ENCODE peak calls at places on chromosome 2, in five cellular contexts. One of them, this sample, is unnamed.

GRCh38 chr2:216545359-216545758 is 46.7 kb downstream of the RPL37A start:
- DNase-seq in progenitor cell of endocrine pancreas: no peak
- DNase-seq in stimulated activated CD8-positive, alpha-beta memory T cell treated with anti-CD3 and anti-CD28 coated beads, Interleukin-4, amount 100 ng/mL, for 1 hour: no peak
- DNase-seq in AG08396: no peak
- DNase-seq in NAMALWA: no peak
- DNase-seq in this sample: no peak

GRCh38 chr2:18077724-18078123 is 199.3 kb downstream of the KCNS3 start:
- DNase-seq in progenitor cell of endocrine pancreas: no peak
- DNase-seq in stimulated activated CD8-positive, alpha-beta memory T cell treated with anti-CD3 and anti-CD28 coated beads, Interleukin-4, amount 100 ng/mL, for 1 hour: no peak
- DNase-seq in AG08396: no peak
- DNase-seq in NAMALWA: no peak
- DNase-seq in this sample: no peak

GRCh38 chr2:188187726-188188125 is 103.9 kb upstream of the GULP1 start:
- DNase-seq in progenitor cell of endocrine pancreas: no peak
- DNase-seq in stimulated activated CD8-positive, alpha-beta memory T cell treated with anti-CD3 and anti-CD28 coated beads, Interleukin-4, amount 100 ng/mL, for 1 hour: no peak
- DNase-seq in AG08396: no peak
- DNase-seq in NAMALWA: no peak
- DNase-seq in this sample: no peak

GRCh38 chr2:25714740-25715139 is 41.4 kb upstream of the DTNB start:
- DNase-seq in progenitor cell of endocrine pancreas: no peak
- DNase-seq in stimulated activated CD8-positive, alpha-beta memory T cell treated with anti-CD3 and anti-CD28 coated beads, Interleukin-4, amount 100 ng/mL, for 1 hour: no peak
- DNase-seq in AG08396: no peak
- DNase-seq in NAMALWA: no peak
- DNase-seq in this sample: no peak

GRCh38 chr2:42067521-42067920 is 19.7 kb downstream of the PKDCC start:
- DNase-seq in progenitor cell of endocrine pancreas: no peak
- DNase-seq in stimulated activated CD8-positive, alpha-beta memory T cell treated with anti-CD3 and anti-CD28 coated beads, Interleukin-4, amount 100 ng/mL, for 1 hour: no peak
- DNase-seq in AG08396: no peak
- DNase-seq in NAMALWA: no peak
- DNase-seq in this sample: no peak

GRCh38 chr2:239288951-239289481 is 111.8 kb downstream of the HDAC4 start:
- DNase-seq in progenitor cell of endocrine pancreas: no peak
- DNase-seq in stimulated activated CD8-positive, alpha-beta memory T cell treated with anti-CD3 and anti-CD28 coated beads, Interleukin-4, amount 100 ng/mL, for 1 hour: no peak
- DNase-seq in AG08396: no peak
- DNase-seq in NAMALWA: no peak
- DNase-seq in this sample: no peak

GRCh38 chr2:215571693-215572092 is 135.8 kb upstream of the FN1 start:
- DNase-seq in progenitor cell of endocrine pancreas: no peak
- DNase-seq in stimulated activated CD8-positive, alpha-beta memory T cell treated with anti-CD3 and anti-CD28 coated beads, Interleukin-4, amount 100 ng/mL, for 1 hour: no peak
- DNase-seq in AG08396: no peak
- DNase-seq in NAMALWA: no peak
- DNase-seq in this sample: no peak

GRCh38 chr2:45816273-45816672 is 164.8 kb downstream of the PRKCE start:
- DNase-seq in progenitor cell of endocrine pancreas: no peak
- DNase-seq in stimulated activated CD8-positive, alpha-beta memory T cell treated with anti-CD3 and anti-CD28 coated beads, Interleukin-4, amount 100 ng/mL, for 1 hour: no peak
- DNase-seq in AG08396: no peak
- DNase-seq in NAMALWA: no peak
- DNase-seq in this sample: no peak

GRCh38 chr2:94874277-94874997 is 3.2 kb downstream of the TEKT4 start:
- DNase-seq in progenitor cell of endocrine pancreas: peak; percentile 74
- DNase-seq in stimulated activated CD8-positive, alpha-beta memory T cell treated with anti-CD3 and anti-CD28 coated beads, Interleukin-4, amount 100 ng/mL, for 1 hour: no peak
- DNase-seq in AG08396: peak; percentile 84
- DNase-seq in NAMALWA: peak; percentile 72
- DNase-seq in this sample: peak; percentile 62

GRCh38 chr2:16962459-16962858 is 296.8 kb upstream of the CYRIA start:
- DNase-seq in progenitor cell of endocrine pancreas: no peak
- DNase-seq in stimulated activated CD8-positive, alpha-beta memory T cell treated with anti-CD3 and anti-CD28 coated beads, Interleukin-4, amount 100 ng/mL, for 1 hour: no peak
- DNase-seq in AG08396: no peak
- DNase-seq in NAMALWA: no peak
- DNase-seq in this sample: no peak

GRCh38 chr2:120984046-120984445 is 248.4 kb downstream of the GLI2 start:
- DNase-seq in progenitor cell of endocrine pancreas: no peak
- DNase-seq in stimulated activated CD8-positive, alpha-beta memory T cell treated with anti-CD3 and anti-CD28 coated beads, Interleukin-4, amount 100 ng/mL, for 1 hour: no peak
- DNase-seq in AG08396: no peak
- DNase-seq in NAMALWA: peak; percentile 40
- DNase-seq in this sample: no peak

GRCh38 chr2:217497850-217498377 is 504.9 kb downstream of the TNS1 start:
- DNase-seq in progenitor cell of endocrine pancreas: no peak
- DNase-seq in stimulated activated CD8-positive, alpha-beta memory T cell treated with anti-CD3 and anti-CD28 coated beads, Interleukin-4, amount 100 ng/mL, for 1 hour: no peak
- DNase-seq in AG08396: no peak
- DNase-seq in NAMALWA: no peak
- DNase-seq in this sample: no peak

GRCh38 chr2:149161481-149162225 is 123.2 kb downstream of the LYPD6B start:
- DNase-seq in progenitor cell of endocrine pancreas: no peak
- DNase-seq in stimulated activated CD8-positive, alpha-beta memory T cell treated with anti-CD3 and anti-CD28 coated beads, Interleukin-4, amount 100 ng/mL, for 1 hour: no peak
- DNase-seq in AG08396: no peak
- DNase-seq in NAMALWA: peak; percentile 32
- DNase-seq in this sample: peak; percentile 48

GRCh38 chr2:234304945-234305344 is 191.9 kb downstream of the ARL4C start:
- DNase-seq in progenitor cell of endocrine pancreas: no peak
- DNase-seq in stimulated activated CD8-positive, alpha-beta memory T cell treated with anti-CD3 and anti-CD28 coated beads, Interleukin-4, amount 100 ng/mL, for 1 hour: no peak
- DNase-seq in AG08396: no peak
- DNase-seq in NAMALWA: no peak
- DNase-seq in this sample: peak; percentile 45

GRCh38 chr2:65880451-65880850 is 448.1 kb upstream of the SPRED2 start:
- DNase-seq in progenitor cell of endocrine pancreas: no peak
- DNase-seq in stimulated activated CD8-positive, alpha-beta memory T cell treated with anti-CD3 and anti-CD28 coated beads, Interleukin-4, amount 100 ng/mL, for 1 hour: no peak
- DNase-seq in AG08396: no peak
- DNase-seq in NAMALWA: no peak
- DNase-seq in this sample: no peak

GRCh38 chr2:6442252-6442651 is 423.5 kb downstream of the CMPK2 start:
- DNase-seq in progenitor cell of endocrine pancreas: no peak
- DNase-seq in stimulated activated CD8-positive, alpha-beta memory T cell treated with anti-CD3 and anti-CD28 coated beads, Interleukin-4, amount 100 ng/mL, for 1 hour: no peak
- DNase-seq in AG08396: no peak
- DNase-seq in NAMALWA: no peak
- DNase-seq in this sample: no peak

GRCh38 chr2:197248623-197249022 is 62.0 kb downstream of the ANKRD44 start:
- DNase-seq in progenitor cell of endocrine pancreas: no peak
- DNase-seq in stimulated activated CD8-positive, alpha-beta memory T cell treated with anti-CD3 and anti-CD28 coated beads, Interleukin-4, amount 100 ng/mL, for 1 hour: no peak
- DNase-seq in AG08396: no peak
- DNase-seq in NAMALWA: no peak
- DNase-seq in this sample: no peak

GRCh38 chr2:46690825-46691224 is 211.5 kb downstream of the TMEM247 start:
- DNase-seq in progenitor cell of endocrine pancreas: no peak
- DNase-seq in stimulated activated CD8-positive, alpha-beta memory T cell treated with anti-CD3 and anti-CD28 coated beads, Interleukin-4, amount 100 ng/mL, for 1 hour: no peak
- DNase-seq in AG08396: peak; percentile 22
- DNase-seq in NAMALWA: no peak
- DNase-seq in this sample: no peak

GRCh38 chr2:240237609-240238151 is 97.2 kb upstream of the OTOS start:
- DNase-seq in progenitor cell of endocrine pancreas: no peak
- DNase-seq in stimulated activated CD8-positive, alpha-beta memory T cell treated with anti-CD3 and anti-CD28 coated beads, Interleukin-4, amount 100 ng/mL, for 1 hour: no peak
- DNase-seq in AG08396: peak; percentile 55
- DNase-seq in NAMALWA: no peak
- DNase-seq in this sample: no peak

GRCh38 chr2:74548919-74549684 is 4.6 kb downstream of the LOXL3 start:
- DNase-seq in progenitor cell of endocrine pancreas: peak; percentile 55
- DNase-seq in stimulated activated CD8-positive, alpha-beta memory T cell treated with anti-CD3 and anti-CD28 coated beads, Interleukin-4, amount 100 ng/mL, for 1 hour: no peak
- DNase-seq in AG08396: peak; percentile 88
- DNase-seq in NAMALWA: no peak
- DNase-seq in this sample: peak; percentile 88

GRCh38 chr2:232538671-232539070 is 821 bp upstream of the CHRNG start:
- DNase-seq in progenitor cell of endocrine pancreas: no peak
- DNase-seq in stimulated activated CD8-positive, alpha-beta memory T cell treated with anti-CD3 and anti-CD28 coated beads, Interleukin-4, amount 100 ng/mL, for 1 hour: no peak
- DNase-seq in AG08396: no peak
- DNase-seq in NAMALWA: no peak
- DNase-seq in this sample: no peak

GRCh38 chr2:72984172-72984671 is 66.9 kb downstream of the EMX1 start:
- DNase-seq in progenitor cell of endocrine pancreas: no peak
- DNase-seq in stimulated activated CD8-positive, alpha-beta memory T cell treated with anti-CD3 and anti-CD28 coated beads, Interleukin-4, amount 100 ng/mL, for 1 hour: no peak
- DNase-seq in AG08396: no peak
- DNase-seq in NAMALWA: no peak
- DNase-seq in this sample: no peak

GRCh38 chr2:176188969-176189665 is 649 bp downstream of the HOXD1 start:
- DNase-seq in progenitor cell of endocrine pancreas: no peak
- DNase-seq in stimulated activated CD8-positive, alpha-beta memory T cell treated with anti-CD3 and anti-CD28 coated beads, Interleukin-4, amount 100 ng/mL, for 1 hour: no peak
- DNase-seq in AG08396: no peak
- DNase-seq in NAMALWA: no peak
- DNase-seq in this sample: no peak

GRCh38 chr2:77566582-77566981 is 44.4 kb upstream of the LRRTM4 start:
- DNase-seq in progenitor cell of endocrine pancreas: no peak
- DNase-seq in stimulated activated CD8-positive, alpha-beta memory T cell treated with anti-CD3 and anti-CD28 coated beads, Interleukin-4, amount 100 ng/mL, for 1 hour: no peak
- DNase-seq in AG08396: no peak
- DNase-seq in NAMALWA: no peak
- DNase-seq in this sample: no peak

GRCh38 chr2:134203175-134203574 is 50.7 kb upstream of the MGAT5 start:
- DNase-seq in progenitor cell of endocrine pancreas: no peak
- DNase-seq in stimulated activated CD8-positive, alpha-beta memory T cell treated with anti-CD3 and anti-CD28 coated beads, Interleukin-4, amount 100 ng/mL, for 1 hour: no peak
- DNase-seq in AG08396: no peak
- DNase-seq in NAMALWA: no peak
- DNase-seq in this sample: no peak

GRCh38 chr2:165837122-165837521 is 43.1 kb upstream of the GALNT3 start:
- DNase-seq in progenitor cell of endocrine pancreas: no peak
- DNase-seq in stimulated activated CD8-positive, alpha-beta memory T cell treated with anti-CD3 and anti-CD28 coated beads, Interleukin-4, amount 100 ng/mL, for 1 hour: no peak
- DNase-seq in AG08396: no peak
- DNase-seq in NAMALWA: no peak
- DNase-seq in this sample: no peak

GRCh38 chr2:207482630-207483029 is 47.1 kb upstream of the CREB1 start:
- DNase-seq in progenitor cell of endocrine pancreas: no peak
- DNase-seq in stimulated activated CD8-positive, alpha-beta memory T cell treated with anti-CD3 and anti-CD28 coated beads, Interleukin-4, amount 100 ng/mL, for 1 hour: no peak
- DNase-seq in AG08396: no peak
- DNase-seq in NAMALWA: no peak
- DNase-seq in this sample: no peak

GRCh38 chr2:232668805-232669444 is 28.2 kb upstream of the GIGYF2 start:
- DNase-seq in progenitor cell of endocrine pancreas: no peak
- DNase-seq in stimulated activated CD8-positive, alpha-beta memory T cell treated with anti-CD3 and anti-CD28 coated beads, Interleukin-4, amount 100 ng/mL, for 1 hour: no peak
- DNase-seq in AG08396: no peak
- DNase-seq in NAMALWA: no peak
- DNase-seq in this sample: peak; percentile 18

GRCh38 chr2:20576598-20577115 is 74.2 kb downstream of the HS1BP3 start:
- DNase-seq in progenitor cell of endocrine pancreas: no peak
- DNase-seq in stimulated activated CD8-positive, alpha-beta memory T cell treated with anti-CD3 and anti-CD28 coated beads, Interleukin-4, amount 100 ng/mL, for 1 hour: no peak
- DNase-seq in AG08396: no peak
- DNase-seq in NAMALWA: peak; percentile 67
- DNase-seq in this sample: no peak

GRCh38 chr2:160209457-160209856 is 9.4 kb upstream of the ITGB6 start:
- DNase-seq in progenitor cell of endocrine pancreas: no peak
- DNase-seq in stimulated activated CD8-positive, alpha-beta memory T cell treated with anti-CD3 and anti-CD28 coated beads, Interleukin-4, amount 100 ng/mL, for 1 hour: no peak
- DNase-seq in AG08396: peak; percentile 68
- DNase-seq in NAMALWA: peak; percentile 4
- DNase-seq in this sample: no peak

GRCh38 chr2:110853516-110853915 is 121.1 kb downstream of the ACOXL start:
- DNase-seq in progenitor cell of endocrine pancreas: no peak
- DNase-seq in stimulated activated CD8-positive, alpha-beta memory T cell treated with anti-CD3 and anti-CD28 coated beads, Interleukin-4, amount 100 ng/mL, for 1 hour: no peak
- DNase-seq in AG08396: peak; percentile 35
- DNase-seq in NAMALWA: peak; percentile 67
- DNase-seq in this sample: peak; percentile 60

GRCh38 chr2:34069604-34070003 is 470.5 kb upstream of the FAM98A start:
- DNase-seq in progenitor cell of endocrine pancreas: no peak
- DNase-seq in stimulated activated CD8-positive, alpha-beta memory T cell treated with anti-CD3 and anti-CD28 coated beads, Interleukin-4, amount 100 ng/mL, for 1 hour: no peak
- DNase-seq in AG08396: no peak
- DNase-seq in NAMALWA: no peak
- DNase-seq in this sample: no peak

GRCh38 chr2:151965884-151966283 is 133.0 kb downstream of the CACNB4 start:
- DNase-seq in progenitor cell of endocrine pancreas: no peak
- DNase-seq in stimulated activated CD8-positive, alpha-beta memory T cell treated with anti-CD3 and anti-CD28 coated beads, Interleukin-4, amount 100 ng/mL, for 1 hour: no peak
- DNase-seq in AG08396: no peak
- DNase-seq in NAMALWA: no peak
- DNase-seq in this sample: no peak

GRCh38 chr2:64114063-64114911 is 29.9 kb downstream of the PELI1 start:
- DNase-seq in progenitor cell of endocrine pancreas: no peak
- DNase-seq in stimulated activated CD8-positive, alpha-beta memory T cell treated with anti-CD3 and anti-CD28 coated beads, Interleukin-4, amount 100 ng/mL, for 1 hour: no peak
- DNase-seq in AG08396: no peak
- DNase-seq in NAMALWA: peak; percentile 41
- DNase-seq in this sample: no peak

GRCh38 chr2:237134831-237135230 is 49.1 kb downstream of the COPS8 start:
- DNase-seq in progenitor cell of endocrine pancreas: no peak
- DNase-seq in stimulated activated CD8-positive, alpha-beta memory T cell treated with anti-CD3 and anti-CD28 coated beads, Interleukin-4, amount 100 ng/mL, for 1 hour: no peak
- DNase-seq in AG08396: no peak
- DNase-seq in NAMALWA: no peak
- DNase-seq in this sample: no peak